ENCODE peak calls at places on chromosomes 1 and 21, in four cellular contexts. One of them, this sample, is unnamed.

GRCh38 chr1:172832332-172832731 is 173.4 kb downstream of the FASLG start:
- DNase-seq in thoracic aorta: no peak
- DNase-seq in NB4: no peak
- DNase-seq in psoas muscle: no peak
- DNase-seq in this sample: no peak

GRCh38 chr1:24884751-24885150 is 45.3 kb downstream of the RUNX3 start:
- DNase-seq in thoracic aorta: no peak
- DNase-seq in NB4: no peak
- DNase-seq in psoas muscle: no peak
- DNase-seq in this sample: no peak

GRCh38 chr1:108036796-108037545 is 72.0 kb upstream of the VAV3 start:
- DNase-seq in thoracic aorta: no peak
- DNase-seq in NB4: no peak
- DNase-seq in psoas muscle: no peak
- DNase-seq in this sample: no peak

GRCh38 chr1:93878501-93878888 is 511 bp downstream of the DNTTIP2 start:
- DNase-seq in thoracic aorta: no peak
- DNase-seq in NB4: peak; percentile 60
- DNase-seq in psoas muscle: peak; percentile 82
- DNase-seq in this sample: peak; percentile 42

GRCh38 chr1:226111109-226111864 is 48.8 kb downstream of the H3-3A start:
- DNase-seq in thoracic aorta: no peak
- DNase-seq in NB4: peak; percentile 35
- DNase-seq in psoas muscle: no peak
- DNase-seq in this sample: no peak

GRCh38 chr1:112697781-112698201 is 9.1 kb downstream of the RHOC start:
- DNase-seq in thoracic aorta: no peak
- DNase-seq in NB4: no peak
- DNase-seq in psoas muscle: no peak
- DNase-seq in this sample: no peak

GRCh38 chr1:200891774-200892157 is 2.9 kb upstream of the INAVA start:
- DNase-seq in thoracic aorta: no peak
- DNase-seq in NB4: no peak
- DNase-seq in psoas muscle: no peak
- DNase-seq in this sample: no peak

GRCh38 chr1:69700770-69701169 is 133.0 kb downstream of the LRRC7 start:
- DNase-seq in thoracic aorta: no peak
- DNase-seq in NB4: peak; percentile 43
- DNase-seq in psoas muscle: no peak
- DNase-seq in this sample: peak; percentile 28

GRCh38 chr1:10170362-10170665 is 40.1 kb upstream of the KIF1B start:
- DNase-seq in thoracic aorta: no peak
- DNase-seq in NB4: no peak
- DNase-seq in psoas muscle: no peak
- DNase-seq in this sample: no peak

GRCh38 chr1:36771222-36771621 is 263.1 kb downstream of the GRIK3 start:
- DNase-seq in thoracic aorta: no peak
- DNase-seq in NB4: no peak
- DNase-seq in psoas muscle: no peak
- DNase-seq in this sample: no peak

GRCh38 chr21:32886339-32886738 is 114.8 kb upstream of the PAXBP1 start:
- DNase-seq in thoracic aorta: no peak
- DNase-seq in NB4: no peak
- DNase-seq in psoas muscle: no peak
- DNase-seq in this sample: no peak

GRCh38 chr1:77282866-77283539 is 1.2 kb downstream of the AK5 start:
- DNase-seq in thoracic aorta: no peak
- DNase-seq in NB4: peak; percentile 18
- DNase-seq in psoas muscle: no peak
- DNase-seq in this sample: peak; percentile 10

GRCh38 chr1:200982071-200982945 is 41.2 kb downstream of the KIF21B start:
- DNase-seq in thoracic aorta: no peak
- DNase-seq in NB4: peak; percentile 33
- DNase-seq in psoas muscle: no peak
- DNase-seq in this sample: peak; percentile 39

GRCh38 chr1:177753655-177754054 is 216.2 kb downstream of the SEC16B start:
- DNase-seq in thoracic aorta: no peak
- DNase-seq in NB4: no peak
- DNase-seq in psoas muscle: no peak
- DNase-seq in this sample: no peak

GRCh38 chr1:224615861-224616760 is at the start of gene CNIH3:
- DNase-seq in thoracic aorta: no peak
- DNase-seq in NB4: peak; percentile 87
- DNase-seq in psoas muscle: peak; percentile 70
- DNase-seq in this sample: peak; percentile 42

GRCh38 chr1:226149806-226150205 is 36.7 kb downstream of the ACBD3 start:
- DNase-seq in thoracic aorta: no peak
- DNase-seq in NB4: peak; percentile 30
- DNase-seq in psoas muscle: no peak
- DNase-seq in this sample: no peak

GRCh38 chr1:12636098-12636950 is 7.6 kb upstream of the AADACL4 start:
- DNase-seq in thoracic aorta: no peak
- DNase-seq in NB4: no peak
- DNase-seq in psoas muscle: peak; percentile 77
- DNase-seq in this sample: peak; percentile 96

GRCh38 chr21:27314096-27314495 is 347.2 kb upstream of the ADAMTS5 start:
- DNase-seq in thoracic aorta: no peak
- DNase-seq in NB4: no peak
- DNase-seq in psoas muscle: no peak
- DNase-seq in this sample: no peak

GRCh38 chr1:108085628-108086027 is 114.5 kb downstream of the SLC25A24 start:
- DNase-seq in thoracic aorta: no peak
- DNase-seq in NB4: no peak
- DNase-seq in psoas muscle: no peak
- DNase-seq in this sample: no peak

GRCh38 chr1:11938722-11939526 is 4.4 kb downstream of the PLOD1 start:
- DNase-seq in thoracic aorta: no peak
- DNase-seq in NB4: no peak
- DNase-seq in psoas muscle: peak; percentile 91
- DNase-seq in this sample: peak; percentile 24

GRCh38 chr1:22252902-22253790 is 110.2 kb upstream of the WNT4 start:
- DNase-seq in thoracic aorta: no peak
- DNase-seq in NB4: no peak
- DNase-seq in psoas muscle: no peak
- DNase-seq in this sample: no peak

GRCh38 chr1:180252638-180253536 is 22.8 kb downstream of the LHX4 start:
- DNase-seq in thoracic aorta: no peak
- DNase-seq in NB4: peak; percentile 83
- DNase-seq in psoas muscle: peak; percentile 83
- DNase-seq in this sample: peak; percentile 78

GRCh38 chr1:41432481-41433280 is 51.8 kb downstream of the EDN2 start:
- DNase-seq in thoracic aorta: peak; percentile 63
- DNase-seq in NB4: peak; percentile 82
- DNase-seq in psoas muscle: peak; percentile 97
- DNase-seq in this sample: peak; percentile 86

GRCh38 chr1:219806642-219807041 is 121.7 kb downstream of the SLC30A10 start:
- DNase-seq in thoracic aorta: no peak
- DNase-seq in NB4: no peak
- DNase-seq in psoas muscle: no peak
- DNase-seq in this sample: no peak

GRCh38 chr1:19400875-19401854 is 84.2 kb downstream of the CAPZB start:
- DNase-seq in thoracic aorta: no peak
- DNase-seq in NB4: no peak
- DNase-seq in psoas muscle: no peak
- DNase-seq in this sample: no peak

GRCh38 chr1:202577381-202577780 is 132.9 kb downstream of the SYT2 start:
- DNase-seq in thoracic aorta: no peak
- DNase-seq in NB4: no peak
- DNase-seq in psoas muscle: no peak
- DNase-seq in this sample: peak; percentile 38

GRCh38 chr1:45266151-45266801 is 59.9 kb upstream of the ZSWIM5 start:
- DNase-seq in thoracic aorta: no peak
- DNase-seq in NB4: peak; percentile 16
- DNase-seq in psoas muscle: no peak
- DNase-seq in this sample: peak; percentile 84

GRCh38 chr1:231934797-231935196 is 308.2 kb downstream of the DISC1 start:
- DNase-seq in thoracic aorta: no peak
- DNase-seq in NB4: no peak
- DNase-seq in psoas muscle: no peak
- DNase-seq in this sample: peak; percentile 79

GRCh38 chr1:17558954-17559617 is 19.6 kb downstream of the ARHGEF10L start:
- DNase-seq in thoracic aorta: no peak
- DNase-seq in NB4: no peak
- DNase-seq in psoas muscle: no peak
- DNase-seq in this sample: no peak

GRCh38 chr21:14740692-14741091 is 194.6 kb upstream of the SAMSN1 start:
- DNase-seq in thoracic aorta: no peak
- DNase-seq in NB4: no peak
- DNase-seq in psoas muscle: no peak
- DNase-seq in this sample: peak; percentile 46

GRCh38 chr21:16821588-16821987 is 691.3 kb upstream of the CXADR start:
- DNase-seq in thoracic aorta: no peak
- DNase-seq in NB4: no peak
- DNase-seq in psoas muscle: no peak
- DNase-seq in this sample: no peak

GRCh38 chr1:206725053-206725963 is 40.6 kb downstream of the MAPKAPK2 start:
- DNase-seq in thoracic aorta: no peak
- DNase-seq in NB4: peak; percentile 73
- DNase-seq in psoas muscle: no peak
- DNase-seq in this sample: peak; percentile 72

GRCh38 chr1:176638713-176639112 is 175.7 kb downstream of the PAPPA2 start:
- DNase-seq in thoracic aorta: peak; percentile 8
- DNase-seq in NB4: no peak
- DNase-seq in psoas muscle: no peak
- DNase-seq in this sample: no peak

GRCh38 chr1:78145105-78145580 is 99.4 kb downstream of the GIPC2 start:
- DNase-seq in thoracic aorta: no peak
- DNase-seq in NB4: peak; percentile 68
- DNase-seq in psoas muscle: peak; percentile 57
- DNase-seq in this sample: peak; percentile 87

GRCh38 chr1:45246760-45247159 is 40.4 kb upstream of the ZSWIM5 start:
- DNase-seq in thoracic aorta: no peak
- DNase-seq in NB4: no peak
- DNase-seq in psoas muscle: no peak
- DNase-seq in this sample: peak; percentile 99

GRCh38 chr21:34625194-34625593 is 10.3 kb upstream of the RCAN1 start:
- DNase-seq in thoracic aorta: no peak
- DNase-seq in NB4: no peak
- DNase-seq in psoas muscle: no peak
- DNase-seq in this sample: no peak

GRCh38 chr1:207811920-207812720 is 60.3 kb downstream of the CD46 start:
- DNase-seq in thoracic aorta: no peak
- DNase-seq in NB4: peak; percentile 41
- DNase-seq in psoas muscle: peak; percentile 94
- DNase-seq in this sample: no peak

GRCh38 chr1:74908131-74908530 is 175.2 kb downstream of the TYW3 start:
- DNase-seq in thoracic aorta: no peak
- DNase-seq in NB4: no peak
- DNase-seq in psoas muscle: no peak
- DNase-seq in this sample: no peak

GRCh38 chr1:230537456-230537855 is 104.8 kb upstream of the COG2 start:
- DNase-seq in thoracic aorta: no peak
- DNase-seq in NB4: peak; percentile 7
- DNase-seq in psoas muscle: no peak
- DNase-seq in this sample: no peak
- TF ChIP-seq CTCF in thoracic aorta: no peak
- TF ChIP-seq CTCF in NB4: peak; percentile 19
- TF ChIP-seq CTCF in psoas muscle: no peak
- TF ChIP-seq CTCF in this sample: peak; percentile 7

GRCh38 chr21:44516342-44516741 is 23.7 kb downstream of the KRTAP10-1 start:
- DNase-seq in thoracic aorta: no peak
- DNase-seq in NB4: no peak
- DNase-seq in psoas muscle: peak; percentile 32
- DNase-seq in this sample: no peak

GRCh38 chr21:44514218-44514520 is 25.8 kb downstream of the KRTAP10-1 start:
- DNase-seq in thoracic aorta: no peak
- DNase-seq in NB4: no peak
- DNase-seq in psoas muscle: peak; percentile 39
- DNase-seq in this sample: no peak

GRCh38 chr21:44513389-44514217 is 26.4 kb downstream of the KRTAP10-1 start:
- DNase-seq in thoracic aorta: no peak
- DNase-seq in NB4: no peak
- DNase-seq in psoas muscle: peak; percentile 28
- DNase-seq in this sample: no peak

GRCh38 chr21:44515359-44516165 is 24.4 kb downstream of the KRTAP10-1 start:
- DNase-seq in thoracic aorta: no peak
- DNase-seq in NB4: no peak
- DNase-seq in psoas muscle: peak; percentile 29
- DNase-seq in this sample: no peak

GRCh38 chr21:44514746-44515358 is 25.1 kb downstream of the KRTAP10-1 start:
- DNase-seq in thoracic aorta: no peak
- DNase-seq in NB4: no peak
- DNase-seq in psoas muscle: peak; percentile 39
- DNase-seq in this sample: no peak
- H3K4me3 ChIP-seq in thoracic aorta: no peak overlapping the region
- H3K4me3 ChIP-seq in NB4: no peak overlapping the region
- H3K4me3 ChIP-seq in psoas muscle: no peak overlapping the region
- H3K4me3 ChIP-seq in this sample: no peak overlapping the region

DNA sequence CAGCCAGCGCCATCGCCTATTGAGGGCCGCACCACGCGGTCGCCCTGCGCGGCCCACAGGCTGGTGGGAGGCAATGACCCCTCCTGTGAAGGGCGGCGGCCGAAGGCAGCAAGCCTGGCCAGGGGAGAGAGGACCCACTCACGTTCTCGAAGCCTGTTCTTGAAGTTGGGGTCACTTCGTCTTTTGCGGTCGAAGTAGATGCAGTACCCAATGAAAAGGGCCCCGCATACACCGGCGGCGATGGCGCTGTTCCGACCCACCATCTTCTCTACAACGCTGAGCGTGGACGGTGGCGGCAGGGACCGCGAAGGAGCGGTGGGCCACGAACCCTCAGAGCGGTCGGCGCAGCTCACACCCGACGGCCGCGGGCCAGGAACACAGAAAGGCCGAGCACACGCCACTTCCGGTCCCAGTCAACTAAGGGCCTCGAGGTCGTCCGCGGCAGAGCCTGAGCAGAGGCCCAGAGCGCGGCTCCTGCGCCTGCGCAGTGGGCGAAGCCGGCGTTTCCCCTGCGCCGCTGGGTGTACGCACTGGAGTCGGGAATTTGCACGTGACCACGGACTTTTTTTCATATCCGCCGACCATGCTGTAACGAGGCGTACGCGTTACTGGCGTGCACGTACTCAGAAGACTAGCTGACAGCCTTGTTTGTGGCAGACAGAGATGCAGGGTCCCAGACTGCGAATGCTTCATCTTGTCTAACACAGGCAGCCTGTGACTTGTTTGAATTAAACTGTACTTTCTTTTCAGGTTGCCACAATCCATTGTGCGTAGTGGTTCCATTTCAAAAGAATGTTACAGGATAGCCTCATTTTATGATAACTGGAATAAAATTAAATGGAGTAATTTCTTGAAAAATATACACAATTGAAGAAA is at the start of gene TOMM20:
- DNase-seq in thoracic aorta: peak; percentile 86
- DNase-seq in NB4: peak; percentile 98
- DNase-seq in psoas muscle: peak; percentile 98
- DNase-seq in this sample: peak; percentile 99
- TF ChIP-seq CTCF in thoracic aorta: peak; percentile 10
- TF ChIP-seq CTCF in NB4: no peak
- TF ChIP-seq CTCF in psoas muscle: no peak
- TF ChIP-seq CTCF in this sample: no peak

GRCh38 chr1:31771891-31772668 is 7.9 kb upstream of the ADGRB2 start:
- DNase-seq in thoracic aorta: no peak
- DNase-seq in NB4: no peak
- DNase-seq in psoas muscle: peak; percentile 28
- DNase-seq in this sample: no peak
- H3K4me3 ChIP-seq in thoracic aorta: peak overlapping the region; percentile 55
- H3K4me3 ChIP-seq in NB4: no peak overlapping the region
- H3K4me3 ChIP-seq in psoas muscle: peak overlapping the region; percentile 34
- H3K4me3 ChIP-seq in this sample: peak overlapping the region; percentile 7

This sample was measured in cardiac fibroblast.